ENCODE peak calls at places on chromosomes 4 and X, in ten cellular contexts. H is activated CD4-positive, CD25-positive, alpha-beta regulatory T cell treated with anti-CD3 and anti-CD28 coated beads, Interleukin-2, amount 50 U/mL, for 16 hours; W is Panc1; C is AG10803; T is endothelial cell; S is T-cell; L is natural killer cell treated with Interleukin-12 subunit alpha and Interleukin-12 subunit beta and Interleukin-15 and Interleukin-18, amount 100 ng/mL, for 72 hours; X is smooth muscle cell of the brain vasculature; U is Calu3; R is neural crest cell. V is an unnamed sample.

GRCh38 chr4:163679189-163679588 is 184.7 kb downstream of the TMA16 start:
- DNase-seq in S (no peak), X (no peak), T (no peak), R (no peak), C (no peak), L (no peak), H (no peak), U (peak), W (no peak), V (no peak)

GRCh38 chrX:104098151-104098808 is 14.0 kb upstream of the ZCCHC18 start:
- DNase-seq in R (peak), U (peak), W (peak), S (no peak), X (peak), H (no peak), T (peak), L (peak), C (peak), V (peak)

GRCh38 chr4:38529189-38530115 is 134.5 kb upstream of the KLF3 start:
- DNase-seq in C (no peak), S (peak), U (peak), X (no peak), W (no peak), H (no peak), T (peak), R (no peak), L (no peak), V (no peak)

GRCh38 chr4:2007804-2008670 is 737 bp downstream of the NELFA start:
- DNase-seq in T (peak), X (no peak), H (no peak), U (no peak), R (no peak), C (no peak), S (no peak), W (no peak), L (no peak), V (no peak)

GRCh38 chrX:64842492-64842891 is 133.8 kb downstream of the ZC4H2 start:
- DNase-seq in H (no peak), L (no peak), S (peak), X (no peak), T (no peak), W (no peak), R (no peak), C (no peak), U (no peak), V (no peak)

GRCh38 chr4:16761031-16761430 is 137.4 kb downstream of the LDB2 start:
- DNase-seq in X (no peak), S (no peak), U (no peak), T (no peak), C (no peak), H (no peak), W (no peak), R (no peak), L (no peak), V (no peak)

GRCh38 chr4:39950861-39951481 is 26.7 kb downstream of the PDS5A start:
- DNase-seq in X (no peak), S (no peak), C (peak), R (no peak), L (no peak), T (no peak), H (no peak), W (no peak), U (no peak), V (no peak)

GRCh38 chrX:16202943-16203342 is 35.7 kb downstream of the MAGEB17 start:
- DNase-seq in X (no peak), U (no peak), H (no peak), S (no peak), C (no peak), W (no peak), T (no peak), R (no peak), L (no peak), V (no peak)

GRCh38 chr4:13920901-13921300 is 293.4 kb upstream of the BOD1L1 start:
- DNase-seq in W (peak), S (no peak), U (peak), R (no peak), L (no peak), C (peak), X (peak), T (peak), H (no peak), V (no peak)

GRCh38 chr4:52661966-52662705 is 3.0 kb upstream of the USP46 start:
- DNase-seq in W (no peak), X (no peak), L (no peak), R (no peak), T (no peak), H (no peak), U (no peak), C (peak), S (no peak), V (no peak)

GRCh38 chrX:13669246-13669689 is 16.3 kb downstream of the TCEANC start:
- DNase-seq in R (no peak), H (peak), S (no peak), W (no peak), U (peak), L (peak), X (peak), T (no peak), C (peak), V (no peak)

GRCh38 chr4:1720163-1720983 is 750 bp downstream of the TMEM129 start:
- DNase-seq in U (peak), X (no peak), L (peak), H (no peak), T (peak), R (peak), S (peak), C (peak), W (no peak), V (no peak)

GRCh38 chr4:177235026-177235425 is 74.6 kb upstream of the NEIL3 start:
- DNase-seq in H (no peak), S (no peak), L (no peak), R (no peak), W (no peak), T (no peak), C (peak), X (no peak), U (no peak), V (no peak)

GRCh38 chrX:11954196-11954595 is 184.1 kb upstream of the FRMPD4 start:
- DNase-seq in T (no peak), R (no peak), C (peak), X (no peak), U (no peak), S (no peak), H (no peak), L (no peak), W (no peak), V (no peak)

V was measured in memory B cell.